ENCODE peak calls at places on chromosome 21, in six cellular contexts. J, I, U, K, Z and P are unnamed samples. For H4K20me1, the result is how much of the 10 kb centered on the place peaks cover.

GRCh38 chr21:16302851-16303282 is 573.1 kb downstream of the USP25 start:
- DNase-seq in Z (no peak), U (peak), I (no peak), J (no peak), K (peak), P (no peak)

GRCh38 chr21:32426066-32426465 is 13.6 kb downstream of the EVA1C start:
- DNase-seq in Z (no peak), J (no peak), I (peak), U (no peak), K (no peak), P (no peak)

GRCh38 chr21:22083899-22084298 is 1085.7 kb downstream of the NCAM2 start:
- DNase-seq in J (no peak), U (no peak), K (no peak), I (no peak), Z (no peak), P (no peak)

GRCh38 chr21:29725025-29725736 is 214.6 kb downstream of the GRIK1 start:
- DNase-seq in J (no peak), K (no peak), U (peak), Z (no peak), I (no peak), P (no peak)

GRCh38 chr21:27677547-27677946 is 710.7 kb upstream of the ADAMTS5 start:
- DNase-seq in J (no peak), I (no peak), K (no peak), Z (no peak), U (no peak), P (no peak)

GRCh38 chr21:19640964-19641363 is 1237.4 kb upstream of the TMPRSS15 start:
- DNase-seq in K (no peak), J (no peak), I (no peak), Z (no peak), U (no peak), P (no peak)

GRCh38 chr21:29233611-29234540 is 64.8 kb upstream of the BACH1 start:
- DNase-seq in J (no peak), I (peak), Z (peak), U (no peak), K (no peak), P (peak)

GRCh38 chr21:28719731-28720130 is 272.9 kb downstream of the LTN1 start:
- DNase-seq in J (no peak), Z (no peak), K (peak), U (no peak), I (peak), P (no peak)

GRCh38 chr21:46551636-46552241 is 53.1 kb downstream of the S100B start:
- DNase-seq in Z (peak), I (no peak), U (no peak), K (no peak), J (no peak), P (no peak)

GRCh38 chr21:28704746-28705145 is 287.9 kb downstream of the LTN1 start:
- DNase-seq in I (no peak), Z (no peak), J (no peak), U (peak), K (no peak), P (no peak)

GRCh38 chr21:38990424-38990794 is 184.7 kb downstream of the ETS2 start:
- DNase-seq in U (no peak), K (no peak), J (no peak), I (no peak), Z (no peak), P (no peak)

GRCh38 chr21:18877932-18878331 is 474.3 kb upstream of the TMPRSS15 start:
- DNase-seq in J (no peak), I (no peak), K (no peak), U (no peak), Z (no peak), P (no peak)

GRCh38 chr21:17622018-17622417 is 9.3 kb upstream of the BTG3 start:
- DNase-seq in K (no peak), J (no peak), U (no peak), I (no peak), Z (no peak), P (no peak)

GRCh38 chr21:30577766-30578165 is 12.4 kb downstream of the KRTAP22-2 start:
- DNase-seq in U (no peak), Z (no peak), J (no peak), K (no peak), I (peak), P (no peak)

GRCh38 chr21:39011911-39012310 is 171.3 kb downstream of the PSMG1 start:
- DNase-seq in I (no peak), Z (no peak), J (no peak), K (no peak), U (no peak), P (no peak)

GRCh38 chr21:38925923-38926322 is 120.2 kb downstream of the ETS2 start:
- DNase-seq in Z (no peak), K (peak), I (peak), J (no peak), U (peak), P (no peak)

GRCh38 chr21:33075128-33075527 is 5.2 kb downstream of the OLIG1 start:
- DNase-seq in J (no peak), U (peak), K (no peak), I (no peak), Z (no peak), P (no peak)

GRCh38 chr21:35730325-35730724 is 330.0 kb downstream of the SETD4 start:
- DNase-seq in U (no peak), J (no peak), Z (no peak), K (no peak), I (no peak), P (no peak)

GRCh38 chr21:37433441-37433840 is 66.9 kb downstream of the DYRK1A start:
- DNase-seq in U (no peak), Z (no peak), I (no peak), K (no peak), J (no peak), P (no peak)

GRCh38 chr21:37427221-37427620 is 60.6 kb downstream of the DYRK1A start:
- DNase-seq in Z (no peak), K (no peak), U (no peak), J (no peak), I (no peak), P (no peak)

GRCh38 chr21:37431243-37431642 is 64.7 kb downstream of the DYRK1A start:
- DNase-seq in U (no peak), K (no peak), Z (no peak), J (no peak), I (no peak), P (no peak)

GRCh38 chr21:37429356-37429755 is 62.8 kb downstream of the DYRK1A start:
- DNase-seq in U (no peak), J (no peak), Z (no peak), I (no peak), K (no peak), P (no peak)

GRCh38 chr21:37430184-37430821 is 63.7 kb downstream of the DYRK1A start:
- DNase-seq in J (no peak), U (peak), Z (no peak), K (no peak), I (peak), P (no peak)
- H4K20me1 ChIP-seq in J (under half), U (half or more), Z (under half), K (under half), I (under half), P (under half)

GRCh38 chr21:43904316-43904925 is 39.4 kb downstream of the AGPAT3 start:
- DNase-seq in J (no peak), K (no peak), Z (no peak), I (no peak), U (no peak), P (no peak)
- H4K20me1 ChIP-seq in J (under half), K (under half), Z (under half), I (under half), U (under half), P (under half)

GRCh38 chr21:41761211-41762181 is 5.4 kb downstream of the RIPK4 start:
- DNase-seq in U (peak), J (no peak), Z (no peak), K (no peak), I (peak), P (no peak)

GRCh38 chr21:41760411-41760810 is 6.4 kb downstream of the RIPK4 start:
- DNase-seq in U (no peak), Z (no peak), I (no peak), J (no peak), K (no peak), P (no peak)

GRCh38 chr21:41759926-41760325 is 6.9 kb downstream of the RIPK4 start:
- DNase-seq in I (no peak), U (no peak), Z (no peak), J (no peak), K (no peak), P (no peak)

GRCh38 chr21:41758550-41758949 is 8.3 kb downstream of the RIPK4 start:
- DNase-seq in I (peak), Z (no peak), J (peak), U (no peak), K (no peak), P (no peak)

GRCh38 chr21:41759214-41759840 is 7.5 kb downstream of the RIPK4 start:
- DNase-seq in I (no peak), Z (no peak), K (no peak), U (no peak), J (no peak), P (no peak)
- H4K20me1 ChIP-seq in I (under half), Z (under half), K (under half), U (half or more), J (under half), P (under half)

GRCh38 chr21:45457832-45458172 is 52.8 kb downstream of the COL18A1 start:
- DNase-seq in J (no peak), I (no peak), Z (no peak), U (no peak), K (no peak), P (no peak)
- H4K20me1 ChIP-seq in J (under half), I (under half), Z (under half), U (under half), K (under half), P (under half)

DNA sequence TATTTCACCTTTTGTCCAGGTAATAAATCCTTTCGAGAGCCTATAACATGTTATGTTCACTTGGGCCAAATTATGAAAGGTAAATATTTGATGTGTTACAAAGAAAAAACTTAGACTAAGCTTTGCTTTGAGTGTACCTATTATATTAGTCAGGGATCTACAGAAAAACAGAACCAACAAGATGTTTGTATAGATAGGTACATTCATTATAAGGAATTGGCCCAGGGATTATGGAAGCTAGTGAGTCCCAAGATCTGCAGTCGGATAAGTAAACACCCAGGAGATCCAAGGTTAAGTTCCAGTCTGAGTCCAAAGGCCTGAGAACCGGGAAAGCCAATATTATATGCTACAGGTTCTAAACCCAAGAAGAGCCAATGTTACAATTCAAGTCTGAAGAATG is 234.5 kb downstream of the NRIP1 start:
- DNase-seq in J (no peak), I (no peak), K (no peak), Z (no peak), U (no peak), P (no peak)
- H4K20me1 ChIP-seq in J (under half), I (under half), K (under half), Z (under half), U (under half), P (under half)